ENCODE peak calls at places on chromosomes 12 and 14, in eight cellular contexts. Y is AG09309, D is HL-60, L is lower lobe of right lung, N is HFFc6, F is foreskin fibroblast, Q is neural progenitor cell, U is activated B cell treated with CpG ODN at 0.5 μM for 24 hours. K is an unnamed sample.

GRCh38 chr12:82910246-82910893 is 223.7 kb downstream of the TMTC2 start:
- DNase-seq in Y (no peak), D (no peak), L (no peak), N (no peak), F (no peak), Q (peak), U (no peak), K (no peak)

GRCh38 chr14:20317720-20318119 is 12.0 kb upstream of the TTC5 start:
- DNase-seq in Y (no peak), D (no peak), L (no peak), N (no peak), F (no peak), Q (no peak), U (no peak), K (no peak)

GRCh38 chr12:128613821-128614220 is 209.9 kb downstream of the SLC15A4 start:
- DNase-seq in Y (no peak), D (no peak), L (no peak), N (no peak), F (no peak), Q (peak), U (no peak), K (no peak)

GRCh38 chr14:100864960-100865681 is 38.4 kb downstream of the RTL1 start:
- DNase-seq in Y (no peak), D (no peak), L (peak), N (peak), F (peak), Q (no peak), U (no peak), K (no peak)

GRCh38 chr12:105212431-105212830 is 23.5 kb downstream of the APPL2 start:
- DNase-seq in Y (peak), D (no peak), L (no peak), N (peak), F (peak), Q (no peak), U (no peak), K (peak)

GRCh38 chr14:64191756-64192155 is 102.4 kb downstream of the ESR2 start:
- DNase-seq in Y (peak), D (no peak), L (no peak), N (peak), F (peak), Q (no peak), U (no peak), K (peak)

GRCh38 chr12:9948606-9949286 is 16.6 kb upstream of the CLEC2A start:
- DNase-seq in Y (no peak), D (no peak), L (no peak), N (no peak), F (no peak), Q (no peak), U (no peak), K (no peak)

GRCh38 chr12:131919366-131920156 is 9.5 kb upstream of the PUS1 start:
- DNase-seq in Y (no peak), D (no peak), L (no peak), N (no peak), F (no peak), Q (no peak), U (no peak), K (no peak)

GRCh38 chr12:4011597-4011996 is 138.4 kb upstream of the PARP11 start:
- DNase-seq in Y (no peak), D (no peak), L (peak), N (no peak), F (no peak), Q (no peak), U (no peak), K (no peak)

GRCh38 chr12:82174936-82175335 is 183.3 kb downstream of the CCDC59 start:
- DNase-seq in Y (no peak), D (no peak), L (no peak), N (no peak), F (no peak), Q (peak), U (no peak), K (no peak)

GRCh38 chr14:69260246-69260978 is 454 bp downstream of the GALNT16 start:
- DNase-seq in Y (no peak), D (no peak), L (no peak), N (no peak), F (no peak), Q (peak), U (no peak), K (peak)

GRCh38 chr12:5789469-5789968 is 155.5 kb downstream of the ANO2 start:
- DNase-seq in Y (peak), D (no peak), L (no peak), N (peak), F (no peak), Q (no peak), U (no peak), K (no peak)

GRCh38 chr12:119841433-119842210 is 35.5 kb downstream of the CIT start:
- DNase-seq in Y (no peak), D (no peak), L (no peak), N (no peak), F (peak), Q (no peak), U (no peak), K (no peak)

GRCh38 chr14:22419620-22420019 is 169.4 kb downstream of the DAD1 start:
- DNase-seq in Y (no peak), D (no peak), L (no peak), N (no peak), F (no peak), Q (no peak), U (no peak), K (no peak)

GRCh38 chr12:95848575-95849388 is 10.0 kb upstream of the SNRPF start:
- DNase-seq in Y (no peak), D (no peak), L (no peak), N (peak), F (peak), Q (peak), U (no peak), K (peak)

GRCh38 chr12:93895096-93895460 is 217.9 kb downstream of the CRADD start:
- DNase-seq in Y (no peak), D (no peak), L (no peak), N (no peak), F (no peak), Q (no peak), U (no peak), K (peak)

GRCh38 chr12:62252576-62252975 is 7.6 kb upstream of the USP15 start:
- DNase-seq in Y (no peak), D (no peak), L (no peak), N (no peak), F (no peak), Q (no peak), U (no peak), K (no peak)

GRCh38 chr14:58298880-58299664 is 717 bp downstream of the ARID4A start:
- DNase-seq in Y (no peak), D (peak), L (peak), N (no peak), F (no peak), Q (peak), U (peak), K (no peak)

GRCh38 chr12:47068539-47068938 is 10.9 kb upstream of the PCED1B start:
- DNase-seq in Y (peak), D (no peak), L (no peak), N (no peak), F (no peak), Q (peak), U (no peak), K (peak)

GRCh38 chr12:41605528-41606295 is 417.6 kb downstream of the PDZRN4 start:
- DNase-seq in Y (no peak), D (no peak), L (no peak), N (no peak), F (no peak), Q (no peak), U (no peak), K (no peak)

GRCh38 chr14:22872833-22873520 is 1.4 kb downstream of the LRP10 start:
- DNase-seq in Y (no peak), D (no peak), L (peak), N (peak), F (no peak), Q (no peak), U (no peak), K (peak)

GRCh38 chr12:57810450-57810849 is 8.1 kb downstream of the AVIL start:
- DNase-seq in Y (no peak), D (peak), L (no peak), N (peak), F (no peak), Q (no peak), U (no peak), K (peak)

GRCh38 chr12:22974865-22975264 is 349.9 kb downstream of the ETNK1 start:
- DNase-seq in Y (peak), D (no peak), L (no peak), N (peak), F (peak), Q (no peak), U (no peak), K (peak)

GRCh38 chr12:76706099-76706498 is 57.8 kb upstream of the ZDHHC17 start:
- DNase-seq in Y (no peak), D (no peak), L (no peak), N (peak), F (no peak), Q (no peak), U (no peak), K (peak)

GRCh38 chr14:63203618-63204406 is 431 bp upstream of the RHOJ start:
- DNase-seq in Y (peak), D (peak), L (peak), N (peak), F (peak), Q (peak), U (no peak), K (peak)

GRCh38 chr14:84493779-84494178 is 1036.2 kb upstream of the FLRT2 start:
- DNase-seq in Y (no peak), D (no peak), L (no peak), N (peak), F (no peak), Q (no peak), U (no peak), K (peak)

GRCh38 chr14:96497087-96497486 is 5.1 kb upstream of the PAPOLA start:
- DNase-seq in Y (no peak), D (no peak), L (no peak), N (no peak), F (no peak), Q (no peak), U (no peak), K (no peak)

GRCh38 chr12:3140284-3140683 is 63.1 kb downstream of the TSPAN9 start:
- DNase-seq in Y (no peak), D (no peak), L (no peak), N (no peak), F (no peak), Q (no peak), U (no peak), K (no peak)

GRCh38 chr12:46835785-46836184 is 10.0 kb upstream of the SLC38A4 start:
- DNase-seq in Y (no peak), D (no peak), L (no peak), N (no peak), F (no peak), Q (no peak), U (no peak), K (no peak)

GRCh38 chr12:21940972-21941521 is at the start of gene ABCC9:
- DNase-seq in Y (no peak), D (no peak), L (peak), N (no peak), F (no peak), Q (peak), U (no peak), K (peak)

GRCh38 chr12:76457010-76457409 is 102.6 kb downstream of the OSBPL8 start:
- DNase-seq in Y (no peak), D (no peak), L (no peak), N (no peak), F (no peak), Q (no peak), U (no peak), K (peak)

GRCh38 chr14:76928301-76928700 is 100.2 kb downstream of the IRF2BPL start:
- DNase-seq in Y (no peak), D (no peak), L (no peak), N (no peak), F (no peak), Q (no peak), U (no peak), K (peak)

DNA sequence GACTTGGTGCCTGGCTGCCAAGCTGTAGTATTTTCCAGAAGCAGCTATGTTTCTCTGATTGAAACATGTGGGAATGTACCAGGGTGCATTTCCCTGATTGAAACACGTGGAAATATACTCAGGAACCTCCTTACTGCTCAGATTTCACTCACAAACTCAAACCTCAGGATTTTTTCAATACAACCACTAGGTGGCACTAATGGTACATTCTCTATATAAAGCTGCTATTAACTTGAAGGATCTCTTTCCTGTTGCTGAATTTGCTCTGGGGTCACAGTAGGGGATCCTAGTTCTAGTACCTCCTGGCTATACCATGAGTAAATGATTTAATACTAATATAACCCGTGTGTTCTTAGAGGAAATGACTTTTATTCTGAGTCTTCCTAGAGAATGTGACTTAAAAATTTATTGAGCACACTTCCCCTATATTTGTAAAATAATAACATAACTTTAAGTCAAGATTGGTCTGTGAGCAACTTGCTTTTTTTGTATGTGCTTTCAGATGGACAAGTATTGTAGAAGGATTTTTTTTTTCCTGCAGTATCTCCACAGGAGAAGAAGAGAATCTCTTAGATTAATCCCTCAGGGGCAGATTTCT is 173.8 kb upstream of the MIS18BP1 start:
- DNase-seq in Y (peak), D (no peak), L (no peak), N (peak), F (peak), Q (peak), U (no peak), K (peak)
- TF ChIP-seq CTCF in Y (peak), D (peak), L (peak), N (peak), F (peak), Q (peak), U (peak), K (peak)

DNA sequence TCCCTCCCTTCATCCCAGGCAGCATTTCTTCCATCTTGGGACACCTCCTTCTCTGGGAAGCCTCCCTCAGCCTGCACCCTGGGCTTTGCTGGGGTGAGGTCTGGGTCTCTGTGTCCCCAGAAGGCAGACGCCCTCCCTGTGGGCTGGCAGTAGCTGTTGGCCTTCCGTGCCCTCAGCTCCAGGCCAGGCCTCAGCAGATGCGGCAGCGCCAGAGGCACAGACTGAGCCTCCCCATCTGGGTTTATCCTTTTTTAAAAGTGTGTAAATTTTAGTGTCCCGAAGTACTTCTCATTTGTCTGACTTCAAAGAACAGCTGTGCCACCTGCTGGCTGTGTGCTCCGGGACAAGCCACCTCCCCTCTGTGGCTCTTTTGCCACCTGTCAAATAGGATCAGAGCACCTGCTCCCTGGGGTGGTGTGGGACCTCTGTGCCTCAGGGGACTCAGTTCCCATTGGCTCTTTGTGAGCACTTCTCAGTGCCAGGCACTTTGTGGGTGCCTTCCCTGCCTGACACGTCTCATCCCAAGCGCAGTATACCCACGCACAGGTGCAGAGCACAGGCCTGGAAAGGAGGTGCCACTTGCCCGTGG is 11.1 kb downstream of the EXOC3L4 start:
- DNase-seq in Y (no peak), D (peak), L (no peak), N (no peak), F (no peak), Q (no peak), U (no peak), K (no peak)
- TF ChIP-seq CTCF in Y (no peak), D (no peak), L (no peak), N (no peak), F (no peak), Q (no peak), U (no peak), K (no peak)

DNA sequence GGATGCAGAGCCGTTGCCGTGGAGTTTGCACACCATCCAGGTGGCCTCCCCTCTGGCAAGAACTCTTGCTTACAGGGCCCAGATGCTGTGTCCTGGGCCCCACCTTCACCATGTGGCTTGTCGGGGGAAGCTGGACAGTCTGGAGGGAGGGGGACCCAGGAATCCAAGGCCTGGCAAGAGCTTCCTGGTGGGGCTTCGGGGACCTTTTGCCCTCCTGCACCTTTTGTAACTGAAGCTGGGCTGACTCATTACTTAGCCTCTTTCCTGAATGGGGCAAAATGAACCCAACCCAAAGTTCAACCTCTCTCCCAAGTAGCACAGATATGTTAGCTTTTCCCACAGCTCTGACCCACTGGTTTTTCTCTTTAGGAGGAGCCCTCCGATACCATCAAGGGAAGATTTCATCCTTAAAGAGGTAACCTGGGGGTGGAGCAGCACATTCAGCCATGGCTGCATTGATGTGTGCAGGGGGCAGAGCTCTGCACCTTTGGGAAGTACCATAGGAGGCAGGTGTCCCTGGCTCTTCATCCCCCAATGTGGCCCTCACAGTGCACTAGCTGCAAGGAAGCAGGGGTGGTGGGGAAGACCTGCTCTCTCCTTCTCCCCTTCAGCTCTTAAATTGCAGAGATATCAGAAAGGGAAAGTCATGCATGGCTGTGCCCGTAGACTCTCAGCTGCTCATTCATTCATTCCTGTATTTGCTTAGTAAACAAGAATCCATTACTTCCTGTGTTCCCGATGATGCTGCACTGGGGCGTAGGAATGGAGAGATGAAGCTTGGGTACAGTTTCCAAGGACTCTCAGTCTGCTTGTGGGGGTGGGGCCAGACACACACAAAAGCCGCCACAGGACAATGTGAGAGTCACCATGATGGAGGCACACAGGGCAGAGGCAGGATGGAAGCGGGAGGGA is 13.0 kb downstream of the MVK start:
- DNase-seq in Y (no peak), D (no peak), L (no peak), N (no peak), F (no peak), Q (peak), U (no peak), K (no peak)
- TF ChIP-seq CTCF in Y (no peak), D (no peak), L (no peak), N (no peak), F (no peak), Q (no peak), U (no peak), K (no peak)

GRCh38 chr14:61557854-61558253 is 137.5 kb upstream of the HIF1A start:
- DNase-seq in Y (no peak), D (no peak), L (no peak), N (no peak), F (no peak), Q (no peak), U (no peak), K (no peak)

GRCh38 chr14:61560323-61560722 is 135.0 kb upstream of the HIF1A start:
- DNase-seq in Y (no peak), D (no peak), L (no peak), N (no peak), F (no peak), Q (no peak), U (no peak), K (peak)

GRCh38 chr14:61561144-61561543 is 134.2 kb upstream of the HIF1A start:
- DNase-seq in Y (no peak), D (no peak), L (no peak), N (peak), F (no peak), Q (peak), U (no peak), K (peak)

GRCh38 chr14:61558271-61558670 is 137.0 kb upstream of the HIF1A start:
- DNase-seq in Y (no peak), D (no peak), L (no peak), N (no peak), F (no peak), Q (no peak), U (no peak), K (no peak)

DNA sequence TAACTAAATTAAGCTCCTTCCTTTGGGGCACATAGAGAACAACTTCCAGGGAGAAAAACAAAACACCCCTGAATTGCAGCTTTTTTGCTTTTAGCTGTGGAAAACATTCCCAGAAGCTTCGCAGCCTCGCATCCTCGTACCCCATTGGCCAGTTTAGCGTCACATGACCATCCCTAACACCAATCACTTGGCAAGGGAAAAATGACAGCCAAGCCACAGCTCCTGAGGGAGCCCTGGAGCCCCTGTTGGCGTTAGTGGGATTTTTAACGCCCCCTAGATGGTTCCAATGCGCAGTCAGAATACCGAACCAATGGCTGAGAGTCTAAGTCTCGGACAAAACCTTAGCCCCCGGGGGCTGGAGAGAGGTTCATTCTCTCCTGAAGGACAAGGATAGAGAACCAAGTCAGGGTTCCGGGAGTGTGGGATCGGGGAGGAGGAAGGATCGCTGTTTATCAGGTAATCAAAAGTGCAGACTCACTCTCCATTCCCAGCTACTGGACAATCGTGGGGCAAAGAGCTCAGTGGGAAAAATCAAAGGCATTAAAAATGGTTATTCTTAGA is 135.6 kb upstream of the HIF1A start:
- DNase-seq in Y (no peak), D (no peak), L (no peak), N (no peak), F (no peak), Q (peak), U (no peak), K (no peak)
- TF ChIP-seq CTCF in Y (no peak), D (no peak), L (no peak), N (no peak), F (no peak), Q (no peak), U (no peak), K (no peak)